ENCODE peak calls at places on chromosomes 1 and 21, in nine cellular contexts. One of them, this sample, is unnamed.

GRCh38 chr1:232988572-232989040 is 38.2 kb downstream of the NTPCR start:
- DNase-seq in thyroid gland: no peak
- DNase-seq in tibial nerve: no peak
- DNase-seq in HCT116: no peak
- DNase-seq in body of pancreas: no peak
- DNase-seq in uterus: no peak
- DNase-seq in IMR-90: peak; percentile 82
- DNase-seq in heart left ventricle: no peak
- DNase-seq in suprapubic skin: no peak
- DNase-seq in this sample: no peak

GRCh38 chr1:27203946-27204345 is 30.5 kb upstream of the WDTC1 start:
- DNase-seq in body of pancreas: no peak
- DNase-seq in uterus: no peak
- DNase-seq in thyroid gland: no peak
- DNase-seq in tibial nerve: no peak
- DNase-seq in HCT116: no peak
- DNase-seq in suprapubic skin: no peak
- DNase-seq in IMR-90: peak; percentile 16
- DNase-seq in heart left ventricle: no peak
- DNase-seq in this sample: no peak

GRCh38 chr1:204479387-204480136 is 15.0 kb downstream of the PIK3C2B start:
- DNase-seq in uterus: no peak
- DNase-seq in IMR-90: no peak
- DNase-seq in thyroid gland: peak; percentile 55
- DNase-seq in body of pancreas: no peak
- DNase-seq in suprapubic skin: no peak
- DNase-seq in HCT116: peak; percentile 41
- DNase-seq in tibial nerve: no peak
- DNase-seq in heart left ventricle: no peak
- DNase-seq in this sample: peak; percentile 68

GRCh38 chr1:109906160-109906838 is 4.3 kb upstream of the CSF1 start:
- DNase-seq in IMR-90: no peak
- DNase-seq in body of pancreas: no peak
- DNase-seq in thyroid gland: no peak
- DNase-seq in HCT116: no peak
- DNase-seq in heart left ventricle: no peak
- DNase-seq in suprapubic skin: no peak
- DNase-seq in tibial nerve: no peak
- DNase-seq in uterus: no peak
- DNase-seq in this sample: no peak

GRCh38 chr1:44154049-44154448 is 12.6 kb upstream of the KLF18 start:
- DNase-seq in uterus: no peak
- DNase-seq in IMR-90: no peak
- DNase-seq in body of pancreas: no peak
- DNase-seq in HCT116: peak; percentile 52
- DNase-seq in suprapubic skin: no peak
- DNase-seq in heart left ventricle: no peak
- DNase-seq in thyroid gland: no peak
- DNase-seq in tibial nerve: no peak
- DNase-seq in this sample: no peak

GRCh38 chr21:35198004-35198403 is 148.9 kb upstream of the RUNX1 start:
- DNase-seq in heart left ventricle: no peak
- DNase-seq in thyroid gland: no peak
- DNase-seq in uterus: no peak
- DNase-seq in body of pancreas: no peak
- DNase-seq in IMR-90: peak; percentile 96
- DNase-seq in tibial nerve: no peak
- DNase-seq in HCT116: peak; percentile 64
- DNase-seq in suprapubic skin: no peak
- DNase-seq in this sample: no peak

GRCh38 chr1:6267686-6268281 is 6.9 kb upstream of the GPR153 start:
- DNase-seq in suprapubic skin: no peak
- DNase-seq in tibial nerve: no peak
- DNase-seq in uterus: no peak
- DNase-seq in IMR-90: peak; percentile 52
- DNase-seq in heart left ventricle: no peak
- DNase-seq in thyroid gland: no peak
- DNase-seq in HCT116: no peak
- DNase-seq in body of pancreas: no peak
- DNase-seq in this sample: no peak

GRCh38 chr1:90768098-90768497 is 51.0 kb upstream of the BARHL2 start:
- DNase-seq in body of pancreas: no peak
- DNase-seq in tibial nerve: no peak
- DNase-seq in IMR-90: no peak
- DNase-seq in uterus: no peak
- DNase-seq in heart left ventricle: no peak
- DNase-seq in thyroid gland: no peak
- DNase-seq in suprapubic skin: no peak
- DNase-seq in HCT116: no peak
- DNase-seq in this sample: no peak

GRCh38 chr21:20083925-20084324 is 914.3 kb upstream of the NCAM2 start:
- DNase-seq in HCT116: no peak
- DNase-seq in uterus: no peak
- DNase-seq in heart left ventricle: no peak
- DNase-seq in tibial nerve: no peak
- DNase-seq in body of pancreas: no peak
- DNase-seq in thyroid gland: no peak
- DNase-seq in IMR-90: no peak
- DNase-seq in suprapubic skin: no peak
- DNase-seq in this sample: no peak

GRCh38 chr1:4634793-4635406 is 19.5 kb upstream of the AJAP1 start:
- DNase-seq in suprapubic skin: no peak
- DNase-seq in HCT116: no peak
- DNase-seq in heart left ventricle: no peak
- DNase-seq in thyroid gland: no peak
- DNase-seq in IMR-90: no peak
- DNase-seq in tibial nerve: no peak
- DNase-seq in body of pancreas: no peak
- DNase-seq in uterus: no peak
- DNase-seq in this sample: no peak

GRCh38 chr1:88618331-88618730 is 65.7 kb upstream of the PKN2 start:
- DNase-seq in heart left ventricle: no peak
- DNase-seq in suprapubic skin: no peak
- DNase-seq in HCT116: no peak
- DNase-seq in thyroid gland: no peak
- DNase-seq in uterus: no peak
- DNase-seq in body of pancreas: no peak
- DNase-seq in tibial nerve: no peak
- DNase-seq in IMR-90: no peak
- DNase-seq in this sample: no peak

GRCh38 chr1:153967109-153967999 is at the start of gene CREB3L4:
- DNase-seq in suprapubic skin: peak; percentile 95
- DNase-seq in HCT116: peak; percentile 98
- DNase-seq in tibial nerve: peak; percentile 84
- DNase-seq in thyroid gland: peak; percentile 96
- DNase-seq in body of pancreas: peak; percentile 93
- DNase-seq in IMR-90: peak; percentile 98
- DNase-seq in uterus: peak; percentile 94
- DNase-seq in heart left ventricle: peak; percentile 94
- DNase-seq in this sample: peak; percentile 93

GRCh38 chr1:2346691-2347408 is 44.5 kb downstream of the MORN1 start:
- DNase-seq in IMR-90: no peak
- DNase-seq in body of pancreas: no peak
- DNase-seq in thyroid gland: no peak
- DNase-seq in suprapubic skin: peak; percentile 44
- DNase-seq in tibial nerve: no peak
- DNase-seq in HCT116: no peak
- DNase-seq in uterus: no peak
- DNase-seq in heart left ventricle: peak; percentile 16
- DNase-seq in this sample: no peak

GRCh38 chr1:13832536-13832935 is 132.5 kb downstream of the PRDM2 start:
- DNase-seq in heart left ventricle: no peak
- DNase-seq in uterus: no peak
- DNase-seq in thyroid gland: no peak
- DNase-seq in body of pancreas: no peak
- DNase-seq in IMR-90: no peak
- DNase-seq in HCT116: no peak
- DNase-seq in tibial nerve: no peak
- DNase-seq in suprapubic skin: no peak
- DNase-seq in this sample: no peak

GRCh38 chr1:161934278-161934608 is 89.4 kb downstream of the OLFML2B start:
- DNase-seq in heart left ventricle: no peak
- DNase-seq in body of pancreas: no peak
- DNase-seq in IMR-90: no peak
- DNase-seq in tibial nerve: no peak
- DNase-seq in suprapubic skin: no peak
- DNase-seq in HCT116: no peak
- DNase-seq in thyroid gland: no peak
- DNase-seq in uterus: no peak
- DNase-seq in this sample: no peak

GRCh38 chr1:241213147-241213546 is 143.9 kb downstream of the RGS7 start:
- DNase-seq in heart left ventricle: no peak
- DNase-seq in HCT116: no peak
- DNase-seq in IMR-90: no peak
- DNase-seq in tibial nerve: no peak
- DNase-seq in thyroid gland: no peak
- DNase-seq in suprapubic skin: no peak
- DNase-seq in body of pancreas: no peak
- DNase-seq in uterus: no peak
- DNase-seq in this sample: no peak

GRCh38 chr1:178541829-178542553 is 29.1 kb downstream of the TEX35 start:
- DNase-seq in thyroid gland: peak; percentile 67
- DNase-seq in heart left ventricle: peak; percentile 66
- DNase-seq in uterus: peak; percentile 40
- DNase-seq in IMR-90: no peak
- DNase-seq in suprapubic skin: peak; percentile 63
- DNase-seq in HCT116: no peak
- DNase-seq in body of pancreas: peak; percentile 66
- DNase-seq in tibial nerve: no peak
- DNase-seq in this sample: no peak
- TF ChIP-seq POLR2A in thyroid gland: peak; percentile 31
- TF ChIP-seq POLR2A in heart left ventricle: no peak
- TF ChIP-seq POLR2A in uterus: no peak
- TF ChIP-seq POLR2A in IMR-90: no peak
- TF ChIP-seq POLR2A in suprapubic skin: no peak
- TF ChIP-seq POLR2A in HCT116: peak; percentile 31
- TF ChIP-seq POLR2A in body of pancreas: peak; percentile 57
- TF ChIP-seq POLR2A in tibial nerve: no peak
- TF ChIP-seq POLR2A in this sample: no peak

DNA sequence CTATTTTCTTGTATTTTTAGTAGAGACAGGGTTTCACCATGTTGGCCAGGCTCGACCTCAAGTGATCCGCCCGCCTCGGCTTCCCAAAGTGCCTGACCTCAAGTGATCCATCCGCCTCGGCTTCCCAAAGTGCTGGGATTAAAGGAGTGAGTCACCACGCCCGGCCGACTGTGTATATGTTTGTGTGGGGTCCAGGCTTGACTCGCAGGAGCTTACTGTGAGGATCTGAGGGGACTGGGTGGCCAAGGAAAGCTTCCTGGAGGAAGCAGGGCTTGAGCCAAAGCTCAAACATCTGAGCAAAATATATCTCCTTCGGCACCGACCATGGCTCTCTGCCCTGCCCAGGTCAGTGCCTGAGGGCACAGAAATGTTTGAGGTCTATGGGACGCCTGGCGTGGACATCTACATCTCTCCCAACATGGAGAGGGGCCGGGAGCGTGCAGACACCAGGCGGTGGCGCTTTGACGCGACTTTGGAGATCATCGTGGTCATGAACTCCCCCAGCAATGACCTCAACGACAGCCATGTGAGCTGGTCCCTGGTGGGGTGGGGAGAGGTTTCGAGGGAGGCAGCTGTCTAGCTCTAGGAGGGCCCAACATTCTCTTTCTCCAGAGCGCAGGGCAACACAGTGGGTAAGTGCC is 10.5 kb downstream of the PADI3 start:
- DNase-seq in suprapubic skin: no peak
- DNase-seq in heart left ventricle: no peak
- DNase-seq in body of pancreas: no peak
- DNase-seq in HCT116: no peak
- DNase-seq in IMR-90: peak; percentile 63
- DNase-seq in uterus: no peak
- DNase-seq in tibial nerve: no peak
- DNase-seq in thyroid gland: no peak
- DNase-seq in this sample: no peak
- H3K27ac ChIP-seq in suprapubic skin: no peak overlapping the region
- H3K27ac ChIP-seq in heart left ventricle: no peak overlapping the region
- H3K27ac ChIP-seq in body of pancreas: no peak overlapping the region
- H3K27ac ChIP-seq in HCT116: no peak overlapping the region
- H3K27ac ChIP-seq in IMR-90: no peak overlapping the region
- H3K27ac ChIP-seq in uterus: no peak overlapping the region
- H3K27ac ChIP-seq in tibial nerve: no peak overlapping the region
- H3K27ac ChIP-seq in thyroid gland: no peak overlapping the region
- H3K27ac ChIP-seq in this sample: no peak overlapping the region

DNA sequence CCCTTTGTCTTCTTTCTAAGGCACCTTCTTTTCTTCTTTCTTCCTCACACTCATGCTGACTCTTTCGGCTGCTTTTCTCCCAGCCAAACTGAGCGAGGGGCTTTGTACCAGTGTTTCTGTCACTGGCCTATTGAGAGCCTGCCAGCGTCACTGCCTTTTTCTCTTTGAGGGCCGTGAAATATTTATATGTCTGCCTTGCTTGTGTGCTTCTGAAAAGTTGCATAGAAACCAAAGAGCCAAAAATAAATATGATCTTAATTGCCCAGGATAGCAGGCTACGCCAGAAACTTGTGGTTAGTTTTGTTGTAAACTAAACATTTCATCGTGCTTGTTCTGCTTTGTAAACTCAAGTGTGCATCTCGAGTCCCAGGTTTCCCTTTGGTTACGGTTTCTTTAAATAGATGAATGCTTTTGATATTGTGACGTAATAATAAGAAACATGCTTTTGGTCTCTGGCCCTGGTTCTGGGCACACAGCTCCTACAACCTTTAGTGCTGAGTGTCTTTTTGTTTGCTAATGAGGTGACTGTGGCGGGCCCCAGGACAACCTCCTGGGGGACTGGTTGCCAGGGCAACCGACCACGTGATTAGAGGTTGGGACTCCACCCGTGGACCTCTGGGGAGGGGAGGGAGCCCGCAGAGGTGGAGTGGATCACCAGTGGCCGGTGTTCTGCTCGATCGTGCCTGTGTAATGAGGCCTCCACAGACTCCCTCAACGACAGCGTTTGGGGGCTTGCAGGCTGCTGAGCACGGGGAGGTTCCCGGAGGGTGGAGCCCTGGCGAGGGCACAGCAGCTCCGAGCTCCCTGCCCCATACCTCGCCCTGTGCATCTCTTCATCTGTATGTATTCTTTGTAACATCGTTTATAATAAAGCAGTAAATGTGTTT is 10.9 kb downstream of the SLC37A1 start:
- DNase-seq in HCT116: no peak
- DNase-seq in uterus: peak; percentile 55
- DNase-seq in suprapubic skin: peak; percentile 84
- DNase-seq in heart left ventricle: peak; percentile 68
- DNase-seq in IMR-90: peak; percentile 52
- DNase-seq in thyroid gland: peak; percentile 91
- DNase-seq in tibial nerve: peak; percentile 54
- DNase-seq in body of pancreas: no peak
- DNase-seq in this sample: peak; percentile 75
- TF ChIP-seq POLR2A in HCT116: no peak
- TF ChIP-seq POLR2A in uterus: no peak
- TF ChIP-seq POLR2A in suprapubic skin: no peak
- TF ChIP-seq POLR2A in heart left ventricle: no peak
- TF ChIP-seq POLR2A in IMR-90: no peak
- TF ChIP-seq POLR2A in thyroid gland: peak; percentile 49
- TF ChIP-seq POLR2A in tibial nerve: no peak
- TF ChIP-seq POLR2A in body of pancreas: no peak
- TF ChIP-seq POLR2A in this sample: no peak

DNA sequence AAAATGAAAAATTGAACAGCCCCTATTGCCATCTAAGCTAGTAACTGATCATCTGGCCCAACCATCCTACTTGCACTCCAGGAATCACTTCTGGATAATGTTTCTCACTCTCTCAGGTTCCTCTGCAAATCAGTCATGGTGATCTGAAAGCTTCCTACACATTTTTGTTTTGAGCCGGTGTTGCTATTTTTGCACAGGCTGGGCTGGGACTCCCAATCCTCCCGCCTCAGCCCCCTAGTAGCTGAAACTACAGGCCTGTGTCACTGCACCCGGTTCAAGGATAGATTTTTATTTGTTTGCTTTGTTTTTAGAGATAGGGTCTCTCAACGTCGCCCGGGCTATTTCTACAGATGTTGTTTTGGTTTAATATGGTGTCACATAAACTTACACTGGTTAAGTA is 40.5 kb upstream of the HMCN1 start:
- DNase-seq in body of pancreas: no peak
- DNase-seq in uterus: no peak
- DNase-seq in HCT116: no peak
- DNase-seq in thyroid gland: no peak
- DNase-seq in tibial nerve: no peak
- DNase-seq in IMR-90: no peak
- DNase-seq in suprapubic skin: no peak
- DNase-seq in heart left ventricle: no peak
- DNase-seq in this sample: no peak
- H3K27ac ChIP-seq in body of pancreas: peak overlapping the region; percentile 44
- H3K27ac ChIP-seq in uterus: no peak overlapping the region
- H3K27ac ChIP-seq in HCT116: no peak overlapping the region
- H3K27ac ChIP-seq in thyroid gland: no peak overlapping the region
- H3K27ac ChIP-seq in tibial nerve: peak overlapping the region; percentile 12
- H3K27ac ChIP-seq in IMR-90: no peak overlapping the region
- H3K27ac ChIP-seq in suprapubic skin: peak overlapping the region; percentile 27
- H3K27ac ChIP-seq in heart left ventricle: peak overlapping the region; percentile 83
- H3K27ac ChIP-seq in this sample: no peak overlapping the region